ENCODE peak calls at places on chromosomes 11 and 22, in four cellular contexts. J, A, C and I are unnamed samples. For H3K4me1, the result is how much of the 10 kb centered on the place peaks cover.

GRCh38 chr11:46684364-46684763 is 16.1 kb downstream of the ARHGAP1 start:
- DNase-seq in C (no peak), A (no peak), J (no peak), I (no peak)

GRCh38 chr22:37657590-37658132 is 862 bp upstream of the PDXP start:
- DNase-seq in A (no peak), J (peak), C (no peak), I (no peak)

GRCh38 chr11:47488674-47489394 is 39.9 kb upstream of the RAPSN start:
- DNase-seq in C (no peak), A (no peak), J (no peak), I (no peak)

GRCh38 chr11:22869325-22869724 is 9.1 kb upstream of the CCDC179 start:
- DNase-seq in A (no peak), C (no peak), J (no peak), I (no peak)

GRCh38 chr11:3922056-3922455 is 66.6 kb downstream of the STIM1 start:
- DNase-seq in A (no peak), J (no peak), C (no peak), I (no peak)

GRCh38 chr22:45521178-45521577 is 18.5 kb downstream of the FBLN1 start:
- DNase-seq in C (no peak), J (no peak), A (no peak), I (no peak)

GRCh38 chr22:16949561-16949960 is 58.5 kb downstream of the GAB4 start:
- DNase-seq in A (no peak), C (no peak), J (no peak), I (no peak)

GRCh38 chr11:19978668-19979518 is 181.4 kb downstream of the DBX1 start:
- DNase-seq in A (no peak), C (peak), J (no peak), I (peak)

GRCh38 chr11:2587132-2587930 is 112.5 kb downstream of the KCNQ1OT1 start:
- DNase-seq in C (no peak), A (no peak), J (no peak), I (no peak)

GRCh38 chr11:124897681-124898680 is at the start of gene ROBO4:
- DNase-seq in C (no peak), A (peak), J (no peak), I (peak)

DNA sequence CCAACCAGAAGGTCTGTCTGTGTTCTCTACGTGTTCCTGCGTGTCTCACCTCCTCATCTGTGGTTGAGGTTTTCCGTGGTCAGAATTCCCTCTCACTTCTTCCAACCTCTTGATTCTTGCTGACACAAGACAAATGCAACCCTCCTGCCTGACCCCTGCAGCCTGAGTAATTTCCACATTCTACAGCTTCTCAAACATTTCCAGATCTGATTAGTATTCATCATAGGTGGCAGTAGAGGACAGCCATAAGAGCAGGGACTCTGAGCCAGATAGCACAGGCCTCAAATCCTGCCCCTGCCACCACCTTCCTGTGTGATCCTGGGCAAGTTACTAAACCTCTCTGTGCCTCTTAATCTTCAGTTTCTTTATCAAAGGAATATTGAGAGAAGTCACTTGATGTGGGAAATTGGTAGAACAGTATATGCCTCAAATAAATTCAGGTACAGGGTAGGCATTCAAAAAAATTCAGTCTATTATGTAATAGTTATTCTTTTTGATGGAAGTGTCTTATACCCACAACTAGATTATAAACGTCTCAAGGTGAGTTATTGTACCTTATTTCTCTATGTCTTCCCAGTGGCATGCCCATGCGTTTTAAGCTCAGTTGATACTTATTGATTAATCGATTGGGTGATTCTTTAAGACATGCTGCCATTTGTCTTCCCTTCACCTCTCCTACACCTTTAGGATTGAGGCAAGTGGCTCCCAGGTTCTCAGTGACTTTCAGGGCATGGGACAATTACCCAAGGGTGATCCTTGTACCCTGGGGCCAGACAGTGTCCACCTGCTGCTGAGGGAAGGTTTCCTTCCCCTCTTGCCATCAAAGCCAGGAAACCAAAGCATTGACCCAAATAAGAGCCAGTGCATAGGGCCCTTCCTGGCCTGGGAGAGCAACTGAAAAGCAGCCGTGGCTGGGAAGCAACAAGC is 19.6 kb downstream of the POU2AF1 start:
- DNase-seq in J (no peak), A (no peak), C (no peak), I (peak)
- H3K4me1 ChIP-seq in J (under half), A (under half), C (under half), I (under half)

DNA sequence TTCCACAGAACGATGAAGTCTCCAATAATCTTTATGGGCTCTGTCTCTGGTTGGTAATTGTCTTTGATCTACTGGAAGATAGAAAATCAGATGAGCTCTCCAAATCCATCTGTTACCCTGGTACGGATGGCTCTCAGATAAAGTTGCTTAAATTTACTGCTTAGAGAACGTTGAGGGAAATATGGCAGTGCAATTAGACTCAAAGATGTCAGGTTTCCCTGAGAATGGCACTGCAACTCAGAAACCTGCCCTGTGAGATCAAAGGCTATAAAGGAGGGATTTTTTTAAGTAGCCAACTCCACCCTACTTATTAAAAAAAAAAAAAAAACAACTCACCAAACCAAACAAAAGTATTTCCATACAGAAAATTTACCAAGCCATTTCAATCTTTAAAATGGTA is 779 bp upstream of the BIRC3 start:
- DNase-seq in A (no peak), C (peak), J (no peak), I (no peak)
- H3K27ac ChIP-seq in A (no peak), C (peak), J (no peak), I (peak)

DNA sequence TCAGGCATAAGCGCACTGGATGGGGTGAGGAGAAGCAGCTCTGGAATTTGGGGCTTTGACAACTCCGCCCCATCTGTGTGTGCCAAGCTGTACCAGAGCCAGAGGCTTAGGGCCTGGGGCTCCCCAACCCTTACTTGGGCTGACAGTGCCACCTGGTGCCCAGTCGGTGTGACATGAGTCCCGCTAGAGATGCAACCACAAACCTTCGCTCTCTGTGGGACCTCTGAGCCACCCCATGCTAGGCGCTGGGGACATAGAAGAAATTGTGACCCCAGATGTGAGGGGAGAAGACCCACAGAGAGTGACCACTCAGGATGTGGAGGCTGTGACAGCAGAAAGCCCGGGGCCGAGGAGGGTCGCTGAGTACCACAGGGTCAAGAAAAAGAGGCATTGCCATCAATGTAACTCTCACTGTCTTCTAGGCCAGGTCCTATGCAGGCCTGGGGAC is 36.0 kb upstream of the FCHSD2 start:
- DNase-seq in C (peak), J (peak), A (peak), I (peak)
- H3K4me1 ChIP-seq in C (under half), J (under half), A (under half), I (under half)

GRCh38 chr22:31212783-31213626 is 907 bp downstream of the LIMK2 start:
- DNase-seq in J (peak), A (no peak), C (no peak), I (no peak)

GRCh38 chr22:31206896-31207687 is 5.0 kb upstream of the LIMK2 start:
- DNase-seq in J (no peak), C (no peak), A (no peak), I (peak)

GRCh38 chr22:31211862-31212730 is at the start of gene LIMK2:
- DNase-seq in J (peak), A (peak), C (peak), I (peak)

GRCh38 chr22:31211504-31211861 is 615 bp upstream of the LIMK2 start:
- DNase-seq in A (no peak), C (no peak), J (no peak), I (no peak)

GRCh38 chr22:31210830-31211503 is 1.1 kb upstream of the LIMK2 start:
- DNase-seq in A (no peak), J (no peak), C (no peak), I (no peak)
- H3K27ac ChIP-seq in A (no peak), J (no peak), C (no peak), I (no peak)

GRCh38 chr22:41487037-41487963 is 18.4 kb downstream of the ACO2 start:
- DNase-seq in A (no peak), C (no peak), J (no peak), I (no peak)
- H3K4me1 ChIP-seq in A (under half), C (under half), J (under half), I (under half)

DNA sequence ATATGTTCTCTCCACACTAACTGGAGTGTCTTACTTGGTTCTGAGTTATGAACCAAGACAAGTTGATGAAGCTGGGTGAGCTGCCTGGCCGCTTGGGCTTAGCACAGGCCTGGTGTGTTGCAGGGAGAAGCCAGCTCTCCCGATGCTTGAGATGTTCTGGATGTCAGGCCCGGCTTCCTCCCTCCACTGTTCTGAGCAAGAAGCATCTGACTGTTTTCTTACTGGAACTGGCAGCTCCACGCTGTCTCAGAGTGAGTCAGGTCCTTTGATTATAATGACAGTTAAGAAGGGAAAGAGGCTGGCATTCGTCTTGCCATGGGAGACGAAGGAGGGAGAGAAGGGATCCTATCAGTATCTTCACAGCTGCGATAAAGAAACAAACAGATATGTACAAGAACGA is 46.5 kb upstream of the CRTAM start:
- DNase-seq in A (no peak), J (no peak), C (no peak), I (no peak)
- H3K27ac ChIP-seq in A (no peak), J (no peak), C (peak), I (no peak)

DNA sequence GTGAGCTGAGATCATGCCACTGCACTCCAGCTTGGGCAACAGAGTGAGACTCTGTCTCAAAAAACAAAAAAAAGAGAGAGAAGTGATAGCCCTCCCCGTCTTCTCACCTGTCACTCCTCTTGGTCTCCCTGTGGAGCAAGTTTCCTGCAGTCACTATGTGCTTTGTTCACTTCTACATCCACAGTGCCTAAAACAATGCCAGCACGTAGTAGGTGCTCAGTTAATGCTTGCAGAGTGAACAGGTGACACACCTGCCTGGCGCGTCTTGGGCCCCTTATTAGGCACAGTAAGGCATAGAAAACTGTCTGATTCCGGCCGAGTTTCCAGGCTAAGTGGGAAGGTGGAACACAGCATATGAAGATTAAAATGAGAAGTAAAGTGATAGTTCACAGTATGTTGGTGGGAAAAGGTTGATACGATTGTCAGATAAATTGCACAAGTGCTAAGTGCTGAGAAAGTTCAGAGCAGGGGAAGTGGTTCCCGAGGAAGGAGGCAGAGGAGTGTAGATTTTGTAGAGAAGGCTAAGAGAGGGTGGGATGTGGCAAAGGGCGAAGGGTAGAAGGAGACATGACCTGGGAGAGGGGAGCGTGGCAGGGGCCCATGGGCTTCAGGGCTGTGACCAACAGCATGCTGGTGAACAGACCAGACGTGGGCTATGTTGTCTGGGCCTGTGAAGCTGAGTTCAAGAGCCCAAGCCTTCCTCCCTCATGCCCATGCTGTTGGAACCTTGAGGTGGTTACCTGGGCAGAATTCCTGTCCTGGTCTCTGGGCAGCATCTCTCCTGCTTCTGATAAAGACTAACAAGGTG is 41.9 kb downstream of the BCR start:
- DNase-seq in C (no peak), A (no peak), J (no peak), I (no peak)
- H3K4me1 ChIP-seq in C (half or more), A (under half), J (under half), I (under half)

GRCh38 chr11:65414776-65415498 is 7.7 kb upstream of the NEAT1 start:
- DNase-seq in C (no peak), J (no peak), A (peak), I (no peak)

GRCh38 chr11:65417221-65417701 is 5.3 kb upstream of the NEAT1 start:
- DNase-seq in C (no peak), A (peak), J (no peak), I (no peak)

GRCh38 chr11:65417702-65418430 is 4.7 kb upstream of the NEAT1 start:
- DNase-seq in C (no peak), J (no peak), A (no peak), I (peak)

GRCh38 chr11:65416341-65417185 is 6.0 kb upstream of the NEAT1 start:
- DNase-seq in J (peak), C (peak), A (peak), I (no peak)

GRCh38 chr11:65415499-65416340 is 6.9 kb upstream of the NEAT1 start:
- DNase-seq in J (peak), A (peak), C (no peak), I (no peak)
- H3K27ac ChIP-seq in J (no peak), A (no peak), C (peak), I (no peak)